ENCODE peak calls at places on chromosomes 12 and 14, in eight cellular contexts. M is HFF-Myc, U is BJ, I is choroid plexus epithelial cell, G is RWPE1, B is cardiac fibroblast, R is mesothelial cell of epicardium, A is heart left ventricle. L is an unnamed sample.

GRCh38 chr12:77118696-77119095 is 53.3 kb upstream of the E2F7 start:
- DNase-seq in M (no peak), U (no peak), I (peak), G (no peak), B (peak), R (no peak), A (no peak), L (no peak)

GRCh38 chr12:107106241-107107025 is 13.1 kb upstream of the CRY1 start:
- DNase-seq in M (no peak), U (no peak), I (no peak), G (no peak), B (no peak), R (no peak), A (no peak), L (no peak)

GRCh38 chr12:9798008-9798619 is 29.2 kb upstream of the KLRF1 start:
- DNase-seq in M (peak), U (no peak), I (peak), G (peak), B (peak), R (no peak), A (no peak), L (peak)

GRCh38 chr12:128250091-128250490 is 16.9 kb upstream of the TMEM132C start:
- DNase-seq in M (no peak), U (no peak), I (no peak), G (no peak), B (no peak), R (no peak), A (no peak), L (no peak)

GRCh38 chr14:74801396-74801795 is 38.3 kb downstream of the YLPM1 start:
- DNase-seq in M (no peak), U (no peak), I (no peak), G (no peak), B (no peak), R (no peak), A (no peak), L (no peak)

GRCh38 chr14:35286707-35287106 is 5.5 kb upstream of the PSMA6 start:
- DNase-seq in M (no peak), U (no peak), I (no peak), G (no peak), B (no peak), R (no peak), A (no peak), L (no peak)

GRCh38 chr12:22234561-22234960 is 99.9 kb downstream of the ST8SIA1 start:
- DNase-seq in M (peak), U (peak), I (peak), G (peak), B (peak), R (no peak), A (no peak), L (no peak)

GRCh38 chr12:32455607-32456063 is 56.3 kb downstream of the FGD4 start:
- DNase-seq in M (peak), U (peak), I (peak), G (peak), B (peak), R (no peak), A (no peak), L (no peak)

GRCh38 chr12:42976620-42977019 is 387.1 kb upstream of the PRICKLE1 start:
- DNase-seq in M (no peak), U (no peak), I (no peak), G (no peak), B (no peak), R (no peak), A (no peak), L (no peak)

GRCh38 chr12:92039048-92039447 is 106.6 kb downstream of the BTG1 start:
- DNase-seq in M (no peak), U (no peak), I (no peak), G (no peak), B (no peak), R (no peak), A (no peak), L (no peak)

GRCh38 chr14:96956464-96957239 is 159.5 kb downstream of the VRK1 start:
- DNase-seq in M (no peak), U (no peak), I (no peak), G (no peak), B (no peak), R (no peak), A (no peak), L (no peak)

GRCh38 chr12:4069046-4070010 is 196.1 kb upstream of the PARP11 start:
- DNase-seq in M (no peak), U (no peak), I (peak), G (no peak), B (no peak), R (no peak), A (no peak), L (no peak)

GRCh38 chr12:62164036-62164435 is 96.2 kb upstream of the USP15 start:
- DNase-seq in M (no peak), U (no peak), I (no peak), G (no peak), B (no peak), R (no peak), A (no peak), L (no peak)

GRCh38 chr12:108564724-108565123 is 2.3 kb downstream of the ISCU start:
- DNase-seq in M (no peak), U (no peak), I (peak), G (no peak), B (no peak), R (no peak), A (no peak), L (no peak)

GRCh38 chr12:115158816-115159215 is 474.8 kb upstream of the TBX3 start:
- DNase-seq in M (no peak), U (no peak), I (no peak), G (no peak), B (no peak), R (no peak), A (no peak), L (no peak)

GRCh38 chr12:116436561-116437249 is 122.5 kb upstream of the MAP1LC3B2 start:
- DNase-seq in M (no peak), U (no peak), I (no peak), G (no peak), B (no peak), R (no peak), A (no peak), L (no peak)

GRCh38 chr12:92403210-92404175 is 257.8 kb upstream of the BTG1 start:
- DNase-seq in M (no peak), U (no peak), I (peak), G (no peak), B (no peak), R (no peak), A (no peak), L (no peak)

GRCh38 chr12:51240971-51241370 is 2.3 kb downstream of the DAZAP2 start:
- DNase-seq in M (no peak), U (no peak), I (peak), G (no peak), B (peak), R (no peak), A (no peak), L (no peak)

GRCh38 chr14:52325632-52326031 is 11.5 kb downstream of the PTGER2 start:
- DNase-seq in M (no peak), U (no peak), I (no peak), G (no peak), B (no peak), R (no peak), A (no peak), L (no peak)

GRCh38 chr12:67501362-67501761 is 147.2 kb upstream of the DYRK2 start:
- DNase-seq in M (no peak), U (no peak), I (no peak), G (no peak), B (no peak), R (no peak), A (no peak), L (no peak)

GRCh38 chr14:31084385-31084784 is 58.2 kb upstream of the STRN3 start:
- DNase-seq in M (no peak), U (no peak), I (no peak), G (no peak), B (no peak), R (no peak), A (no peak), L (no peak)

GRCh38 chr14:64074961-64075619 is 219.1 kb downstream of the ESR2 start:
- DNase-seq in M (no peak), U (peak), I (peak), G (peak), B (peak), R (no peak), A (no peak), L (no peak)

GRCh38 chr14:93045965-93046695 is 69.6 kb downstream of the ITPK1 start:
- DNase-seq in M (no peak), U (peak), I (peak), G (no peak), B (peak), R (no peak), A (peak), L (no peak)

GRCh38 chr14:39369029-39369428 is 63.2 kb downstream of the FBXO33 start:
- DNase-seq in M (no peak), U (no peak), I (no peak), G (no peak), B (no peak), R (no peak), A (no peak), L (no peak)

GRCh38 chr14:40394634-40395340 is 962.6 kb upstream of the FBXO33 start:
- DNase-seq in M (no peak), U (no peak), I (no peak), G (no peak), B (no peak), R (no peak), A (no peak), L (no peak)

GRCh38 chr12:12461923-12462315 is 100.7 kb downstream of the DUSP16 start:
- DNase-seq in M (no peak), U (no peak), I (no peak), G (no peak), B (no peak), R (no peak), A (no peak), L (no peak)

GRCh38 chr12:70365648-70366518 is at the start of gene KCNMB4:
- DNase-seq in M (no peak), U (no peak), I (peak), G (peak), B (peak), R (peak), A (peak), L (peak)

GRCh38 chr12:43210437-43211197 is 341.4 kb downstream of the ADAMTS20 start:
- DNase-seq in M (no peak), U (no peak), I (peak), G (no peak), B (peak), R (no peak), A (no peak), L (no peak)

GRCh38 chr14:103101257-103101963 is 6.9 kb downstream of the EXOC3L4 start:
- DNase-seq in M (no peak), U (no peak), I (no peak), G (no peak), B (no peak), R (no peak), A (no peak), L (no peak)

GRCh38 chr12:29152223-29152868 is 3.3 kb downstream of the FAR2 start:
- DNase-seq in M (no peak), U (no peak), I (no peak), G (no peak), B (no peak), R (no peak), A (no peak), L (no peak)

GRCh38 chr12:68614772-68615171 is 4.1 kb downstream of the RAP1B start:
- DNase-seq in M (no peak), U (no peak), I (no peak), G (no peak), B (no peak), R (no peak), A (no peak), L (no peak)

GRCh38 chr12:128801879-128802391 is 21.8 kb downstream of the SLC15A4 start:
- DNase-seq in M (no peak), U (no peak), I (peak), G (no peak), B (peak), R (no peak), A (no peak), L (no peak)

GRCh38 chr14:71235865-71236264 is 328.6 kb downstream of the PCNX1 start:
- DNase-seq in M (no peak), U (no peak), I (no peak), G (no peak), B (no peak), R (no peak), A (peak), L (no peak)

GRCh38 chr14:94097091-94097490 is 13.4 kb upstream of the IFI27 start:
- DNase-seq in M (no peak), U (no peak), I (no peak), G (no peak), B (no peak), R (no peak), A (no peak), L (no peak)

GRCh38 chr14:49220492-49220891 is 365.7 kb downstream of the RPS29 start:
- DNase-seq in M (no peak), U (no peak), I (no peak), G (no peak), B (no peak), R (no peak), A (no peak), L (no peak)

GRCh38 chr14:67816326-67817009 is at the start of gene ZFYVE26:
- DNase-seq in M (peak), U (peak), I (peak), G (peak), B (peak), R (peak), A (peak), L (peak)
- TF ChIP-seq CTCF in M (no peak), U (no peak), I (no peak), G (no peak), B (no peak), R (no peak), A (no peak), L (no peak)

DNA sequence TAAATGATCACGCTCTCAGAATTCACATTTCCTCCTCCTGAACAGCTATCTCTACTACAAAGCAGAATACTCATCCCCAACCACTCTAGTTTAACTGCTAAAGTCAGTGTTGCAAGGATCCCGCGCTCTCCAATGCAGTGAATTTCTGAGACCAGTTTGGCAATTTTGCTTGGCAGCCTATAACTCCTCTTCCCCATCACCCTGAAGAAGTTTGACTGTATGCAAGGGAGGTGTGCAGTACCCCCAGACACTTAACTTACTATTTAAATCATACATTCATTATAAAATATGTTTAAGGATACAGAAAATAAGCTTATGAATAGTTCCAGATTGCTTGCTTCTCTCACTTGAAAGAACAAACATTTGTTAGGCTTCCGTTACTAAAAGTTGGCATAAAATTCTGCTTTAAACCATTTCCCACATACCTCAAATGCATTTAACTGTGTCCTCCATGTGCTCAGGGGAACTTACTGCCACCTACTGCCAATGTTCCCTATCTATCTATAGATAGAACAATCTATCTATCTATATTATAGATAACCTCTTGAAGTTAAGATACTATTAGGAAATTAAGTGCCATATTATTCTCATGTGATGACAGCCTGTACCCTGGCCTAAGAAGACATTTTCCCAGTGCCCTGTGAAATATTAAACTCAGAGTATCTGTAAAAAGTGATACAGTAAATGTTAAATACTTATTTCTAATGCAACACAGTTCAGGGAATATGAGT is 2.4 kb downstream of the LGR5 start:
- DNase-seq in M (no peak), U (no peak), I (no peak), G (no peak), B (no peak), R (no peak), A (no peak), L (no peak)
- TF ChIP-seq CTCF in M (no peak), U (no peak), I (no peak), G (no peak), B (no peak), R (no peak), A (no peak), L (no peak)

GRCh38 chr14:61470261-61470953 is 149.0 kb downstream of the PRKCH start:
- DNase-seq in M (peak), U (peak), I (peak), G (peak), B (peak), R (no peak), A (peak), L (no peak)
- TF ChIP-seq CTCF in M (peak), U (peak), I (peak), G (no peak), B (peak), R (no peak), A (peak), L (no peak)

DNA sequence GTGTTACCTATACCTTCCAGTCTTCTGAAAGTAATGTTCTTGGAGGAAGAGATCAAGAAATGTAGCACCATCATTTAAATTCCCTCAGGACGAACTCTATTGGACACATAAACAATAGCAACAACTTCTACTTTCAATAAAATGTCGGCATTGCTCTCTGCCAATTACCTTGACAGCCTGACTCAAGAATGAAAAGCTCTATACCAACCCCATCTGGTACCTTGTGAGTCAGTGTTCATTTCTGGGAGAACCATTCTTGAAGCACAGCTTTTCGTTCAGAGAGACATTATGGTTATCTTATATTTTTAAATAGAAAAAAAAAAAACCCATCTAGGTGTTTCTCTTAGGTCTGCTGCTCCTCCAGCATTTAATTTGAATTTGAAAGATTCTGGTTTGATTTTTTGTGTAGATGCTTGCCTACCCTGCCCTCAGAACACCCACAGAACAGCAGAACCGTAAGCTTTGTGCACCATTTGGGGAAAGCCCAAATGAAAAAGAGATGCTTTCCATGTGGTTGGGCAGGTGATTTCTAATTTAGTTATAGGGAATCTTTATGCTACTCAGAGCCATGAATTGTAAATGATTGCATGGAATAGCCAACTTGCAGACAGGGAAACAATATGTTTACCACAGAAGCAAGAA is 156.0 kb downstream of the SAMD4A start:
- DNase-seq in M (no peak), U (no peak), I (peak), G (peak), B (peak), R (no peak), A (no peak), L (no peak)
- TF ChIP-seq CTCF in M (peak), U (peak), I (peak), G (no peak), B (peak), R (no peak), A (peak), L (peak)

DNA sequence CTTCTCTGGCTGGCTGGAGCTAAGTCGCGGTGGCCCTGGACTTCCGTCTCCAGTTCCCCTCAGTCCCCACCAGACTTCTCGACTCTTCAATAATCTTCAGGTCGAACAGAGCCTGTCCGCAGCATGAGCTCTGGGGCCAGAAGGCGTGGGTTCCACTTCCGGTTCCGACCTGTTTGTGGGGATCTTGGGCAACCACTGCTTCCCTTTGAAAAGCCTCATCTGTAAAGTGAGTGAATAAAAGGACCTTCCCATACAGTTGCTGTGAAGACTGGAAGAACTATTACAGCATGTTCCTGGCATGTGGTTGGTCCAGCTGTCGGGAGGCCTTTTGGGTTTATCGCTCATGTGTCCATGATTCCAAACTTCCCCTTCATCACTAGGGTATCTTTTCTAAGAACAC is 19.4 kb downstream of the ADGRD1 start:
- DNase-seq in M (no peak), U (no peak), I (no peak), G (no peak), B (no peak), R (no peak), A (no peak), L (no peak)
- TF ChIP-seq CTCF in M (no peak), U (no peak), I (no peak), G (no peak), B (no peak), R (no peak), A (no peak), L (no peak)

DNA sequence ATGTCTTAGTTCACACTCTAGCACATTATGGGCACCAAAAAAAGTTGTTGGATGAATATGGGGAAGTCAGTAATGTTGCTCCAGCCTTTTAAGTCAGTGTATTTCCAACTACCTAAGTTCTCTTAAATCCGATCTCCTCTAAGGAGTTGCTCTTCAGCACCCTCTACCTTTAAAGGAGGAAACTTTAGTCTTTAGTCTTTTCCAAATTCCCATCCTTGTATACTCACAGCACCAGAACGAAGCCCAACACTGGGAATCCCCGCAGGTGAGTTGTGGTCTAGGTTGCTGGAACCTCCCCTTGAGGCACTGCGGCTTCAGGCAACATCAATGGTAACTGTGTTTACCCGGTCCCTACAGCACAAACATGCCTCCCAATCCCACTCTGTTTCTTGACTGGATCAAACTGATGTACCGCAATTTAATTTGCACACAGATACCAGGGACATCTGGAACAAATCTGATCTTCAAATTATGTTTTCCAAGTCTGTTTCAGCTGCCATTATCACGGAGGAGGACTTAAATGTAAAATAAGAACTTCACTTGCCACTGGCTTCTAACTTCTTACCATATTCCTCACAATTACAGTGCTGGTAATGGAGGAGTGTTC is 179.0 kb downstream of the FOXN3 start:
- DNase-seq in M (no peak), U (no peak), I (peak), G (no peak), B (peak), R (no peak), A (no peak), L (no peak)
- TF ChIP-seq CTCF in M (peak), U (peak), I (peak), G (no peak), B (peak), R (peak), A (peak), L (peak)

GRCh38 chr14:53608369-53608768 is 348.3 kb downstream of the BMP4 start:
- DNase-seq in M (no peak), U (no peak), I (no peak), G (peak), B (peak), R (no peak), A (no peak), L (no peak)
- TF ChIP-seq CTCF in M (no peak), U (no peak), I (no peak), G (no peak), B (no peak), R (no peak), A (no peak), L (no peak)

L was measured in progenitor cell of endocrine pancreas.